ENCODE peak calls at places on chromosomes 13 and 19, in eight cellular contexts. X is K562, P is fibroblast of lung, F is HFF-Myc, R is MCF 10A, Y is endodermal cell, E is fibroblast of pulmonary artery, Q is H9. W is an unnamed sample.

GRCh38 chr13:32021785-32022184 is 9.8 kb upstream of the FRY start:
- DNase-seq in X (no peak), P (no peak), F (no peak), R (no peak), Y (no peak), E (no peak), Q (no peak), W (no peak)

GRCh38 chr13:73948848-73949529 is 185.2 kb downstream of the KLF12 start:
- DNase-seq in X (no peak), P (no peak), F (no peak), R (no peak), Y (no peak), E (no peak), Q (no peak), W (no peak)

GRCh38 chr19:10292206-10292788 is 2.5 kb downstream of the ICAM5 start:
- DNase-seq in X (peak; percentile 98), P (no peak), F (peak; percentile 56), R (peak; percentile 70), Y (peak; percentile 98), E (peak; percentile 68), Q (peak; percentile 96), W (no peak)

GRCh38 chr13:106384516-106384915 is 150.9 kb downstream of the EFNB2 start:
- DNase-seq in X (no peak), P (no peak), F (no peak), R (no peak), Y (no peak), E (no peak), Q (no peak), W (no peak)

GRCh38 chr19:38658462-38659306 is 11.2 kb downstream of the ACTN4 start:
- DNase-seq in X (no peak), P (peak; percentile 100), F (peak; percentile 98), R (peak; percentile 99), Y (no peak), E (peak; percentile 100), Q (no peak), W (peak; percentile 98)

GRCh38 chr19:13078897-13079541 is 23.6 kb downstream of the LYL1 start:
- DNase-seq in X (no peak), P (peak; percentile 20), F (no peak), R (no peak), Y (peak; percentile 51), E (no peak), Q (no peak), W (no peak)

GRCh38 chr19:48702701-48703100 is 6.9 kb downstream of the FUT2 start:
- DNase-seq in X (no peak), P (no peak), F (no peak), R (no peak), Y (no peak), E (no peak), Q (no peak), W (no peak)

GRCh38 chr13:45362939-45363338 is 22.0 kb upstream of the TPT1 start:
- DNase-seq in X (peak; percentile 71), P (no peak), F (no peak), R (no peak), Y (peak; percentile 88), E (no peak), Q (peak; percentile 90), W (no peak)

GRCh38 chr19:45952691-45953505 is 20.8 kb downstream of the NOVA2 start:
- DNase-seq in X (peak; percentile 79), P (peak; percentile 19), F (peak; percentile 30), R (peak; percentile 61), Y (peak; percentile 97), E (peak; percentile 72), Q (peak; percentile 96), W (no peak)

GRCh38 chr19:49073514-49074378 is 1.2 kb upstream of the KCNA7 start:
- DNase-seq in X (peak; percentile 91), P (no peak), F (no peak), R (peak; percentile 56), Y (peak; percentile 80), E (no peak), Q (peak; percentile 71), W (no peak)

GRCh38 chr13:113413178-113413897 is 40.0 kb downstream of the ADPRHL1 start:
- DNase-seq in X (no peak), P (peak; percentile 27), F (no peak), R (no peak), Y (no peak), E (no peak), Q (no peak), W (no peak)

GRCh38 chr19:36115453-36116343 is at the start of gene TBCB:
- DNase-seq in X (peak; percentile 82), P (no peak), F (no peak), R (no peak), Y (no peak), E (peak; percentile 25), Q (no peak), W (no peak)

GRCh38 chr19:18506545-18506944 is 15.3 kb downstream of the ELL start:
- DNase-seq in X (no peak), P (no peak), F (no peak), R (no peak), Y (no peak), E (no peak), Q (no peak), W (no peak)

GRCh38 chr19:57566396-57567256 is 7.0 kb upstream of the ZNF550 start:
- DNase-seq in X (peak; percentile 54), P (peak; percentile 54), F (no peak), R (peak; percentile 50), Y (peak; percentile 44), E (peak; percentile 47), Q (no peak), W (no peak)

GRCh38 chr13:45773236-45773635 is 71.1 kb downstream of the CBY2 start:
- DNase-seq in X (no peak), P (peak; percentile 70), F (no peak), R (peak; percentile 50), Y (no peak), E (no peak), Q (no peak), W (no peak)

GRCh38 chr13:70864731-70865130 is 756.5 kb upstream of the KLHL1 start:
- DNase-seq in X (no peak), P (no peak), F (no peak), R (no peak), Y (no peak), E (no peak), Q (no peak), W (no peak)

GRCh38 chr19:18029617-18030338 is 21.8 kb downstream of the ARRDC2 start:
- DNase-seq in X (no peak), P (no peak), F (no peak), R (peak; percentile 66), Y (no peak), E (peak; percentile 36), Q (no peak), W (no peak)

GRCh38 chr19:14088634-14089411 is 1.7 kb downstream of the SAMD1 start:
- DNase-seq in X (no peak), P (no peak), F (no peak), R (no peak), Y (no peak), E (no peak), Q (no peak), W (no peak)

GRCh38 chr13:27997904-27998522 is 9.5 kb upstream of the URAD start:
- DNase-seq in X (peak; percentile 68), P (peak; percentile 15), F (no peak), R (peak; percentile 46), Y (peak; percentile 86), E (peak; percentile 43), Q (peak; percentile 76), W (no peak)

GRCh38 chr13:101231751-101232428 is 184.4 kb downstream of the NALCN start:
- DNase-seq in X (no peak), P (peak; percentile 47), F (no peak), R (peak; percentile 49), Y (no peak), E (no peak), Q (no peak), W (peak; percentile 18)

GRCh38 chr13:111480503-111480902 is 160.1 kb downstream of the TEX29 start:
- DNase-seq in X (no peak), P (no peak), F (no peak), R (no peak), Y (no peak), E (no peak), Q (no peak), W (no peak)

GRCh38 chr19:16441661-16442071 is 30.1 kb downstream of the EPS15L1 start:
- DNase-seq in X (peak; percentile 54), P (no peak), F (no peak), R (peak; percentile 33), Y (peak; percentile 89), E (no peak), Q (peak; percentile 71), W (no peak)
- TF ChIP-seq CTCF in X (peak; percentile 73), P (peak; percentile 46), F (peak; percentile 61), R (peak; percentile 46), Y (peak; percentile 89), E (peak; percentile 42), Q (peak; percentile 84), W (peak; percentile 74)

GRCh38 chr19:6740589-6741348 is 1.3 kb downstream of the TRIP10 start:
- DNase-seq in X (peak; percentile 61), P (peak; percentile 35), F (no peak), R (peak; percentile 40), Y (peak; percentile 87), E (no peak), Q (peak; percentile 69), W (no peak)
- TF ChIP-seq CTCF in X (no peak), P (no peak), F (no peak), R (no peak), Y (no peak), E (no peak), Q (no peak), W (no peak)

DNA sequence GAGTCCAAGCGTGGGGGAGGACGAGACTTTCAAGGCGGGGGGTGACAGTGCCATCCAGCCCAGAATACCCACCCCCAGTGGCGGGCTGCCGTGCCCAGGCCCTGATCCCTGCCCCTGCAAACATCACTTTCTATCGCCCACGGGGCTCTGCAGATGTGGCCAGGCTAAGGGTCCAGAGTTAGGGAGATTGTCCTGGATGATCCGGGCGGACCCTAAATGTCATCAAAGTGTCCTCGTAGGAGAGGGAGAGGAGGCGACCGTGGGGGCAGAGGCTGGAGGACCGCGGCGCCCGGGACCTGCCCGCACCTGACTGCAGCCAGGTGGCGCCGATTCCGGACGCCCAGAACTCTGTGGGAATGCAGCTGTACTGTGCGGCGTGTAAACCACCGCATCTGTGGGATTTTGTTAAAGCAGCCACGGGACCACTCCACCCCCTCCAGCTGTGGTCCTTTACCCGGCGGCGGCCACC is 32.4 kb downstream of the GJA3 start:
- DNase-seq in X (no peak), P (no peak), F (no peak), R (no peak), Y (peak; percentile 72), E (no peak), Q (peak; percentile 45), W (no peak)
- TF ChIP-seq CTCF in X (no peak), P (peak; percentile 16), F (peak; percentile 16), R (peak; percentile 4), Y (peak; percentile 74), E (no peak), Q (peak; percentile 60), W (peak; percentile 42)

GRCh38 chr13:21837841-21838551 is 167.1 kb downstream of the FGF9 start:
- DNase-seq in X (no peak), P (no peak), F (no peak), R (no peak), Y (no peak), E (no peak), Q (no peak), W (no peak)
- TF ChIP-seq CTCF in X (no peak), P (no peak), F (no peak), R (no peak), Y (no peak), E (no peak), Q (no peak), W (no peak)

W was measured in retinal pigment epithelial cell.